ENCODE peak calls at places on chromosomes 1 and 21, in ten cellular contexts. One of them, this sample, is unnamed.
A peak's percentile ranks its signal among the peaks of the same experiment; 100 is the strongest.

GRCh38 chr1:42998381-42998780 is 39.7 kb upstream of the SLC2A1 start:
- DNase-seq in H9: no peak
- DNase-seq in ureter: no peak
- DNase-seq in HTR-8/SVneo: no peak
- DNase-seq in WTC11: no peak
- DNase-seq in activated CD4-positive, CD25-positive, alpha-beta regulatory T cell treated with anti-CD3 and anti-CD28 coated beads, Interleukin-2, amount 50 U/mL, for 72 hours: no peak
- DNase-seq in neural crest cell: no peak
- DNase-seq in HFF-Myc: peak; percentile 68
- DNase-seq in suprapubic skin: no peak
- DNase-seq in stimulated activated CD4-positive, alpha-beta T cell treated with anti-CD3 and anti-CD28 coated beads, Interleukin-1b, Interleukin-23, amount 100 ng/mL, for 1 hour: no peak
- DNase-seq in this sample: no peak

GRCh38 chr1:10979483-10979920 is 33.0 kb upstream of the TARDBP start:
- DNase-seq in H9: no peak
- DNase-seq in ureter: no peak
- DNase-seq in HTR-8/SVneo: no peak
- DNase-seq in WTC11: no peak
- DNase-seq in activated CD4-positive, CD25-positive, alpha-beta regulatory T cell treated with anti-CD3 and anti-CD28 coated beads, Interleukin-2, amount 50 U/mL, for 72 hours: no peak
- DNase-seq in neural crest cell: peak; percentile 54
- DNase-seq in HFF-Myc: no peak
- DNase-seq in suprapubic skin: peak; percentile 75
- DNase-seq in stimulated activated CD4-positive, alpha-beta T cell treated with anti-CD3 and anti-CD28 coated beads, Interleukin-1b, Interleukin-23, amount 100 ng/mL, for 1 hour: no peak
- DNase-seq in this sample: no peak

GRCh38 chr21:25421327-25422028 is 185.8 kb downstream of the MRPL39 start:
- DNase-seq in H9: peak; percentile 44
- DNase-seq in ureter: no peak
- DNase-seq in HTR-8/SVneo: peak; percentile 20
- DNase-seq in WTC11: peak; percentile 45
- DNase-seq in activated CD4-positive, CD25-positive, alpha-beta regulatory T cell treated with anti-CD3 and anti-CD28 coated beads, Interleukin-2, amount 50 U/mL, for 72 hours: no peak
- DNase-seq in neural crest cell: no peak
- DNase-seq in HFF-Myc: no peak
- DNase-seq in suprapubic skin: no peak
- DNase-seq in stimulated activated CD4-positive, alpha-beta T cell treated with anti-CD3 and anti-CD28 coated beads, Interleukin-1b, Interleukin-23, amount 100 ng/mL, for 1 hour: peak; percentile 10
- DNase-seq in this sample: peak; percentile 90

GRCh38 chr1:41482001-41482765 is 2.3 kb downstream of the EDN2 start:
- DNase-seq in H9: no peak
- DNase-seq in ureter: peak; percentile 88
- DNase-seq in HTR-8/SVneo: no peak
- DNase-seq in WTC11: no peak
- DNase-seq in activated CD4-positive, CD25-positive, alpha-beta regulatory T cell treated with anti-CD3 and anti-CD28 coated beads, Interleukin-2, amount 50 U/mL, for 72 hours: no peak
- DNase-seq in neural crest cell: no peak
- DNase-seq in HFF-Myc: no peak
- DNase-seq in suprapubic skin: no peak
- DNase-seq in stimulated activated CD4-positive, alpha-beta T cell treated with anti-CD3 and anti-CD28 coated beads, Interleukin-1b, Interleukin-23, amount 100 ng/mL, for 1 hour: no peak
- DNase-seq in this sample: no peak

GRCh38 chr1:26690157-26690556 is 5.7 kb upstream of the ARID1A start:
- DNase-seq in H9: no peak
- DNase-seq in ureter: no peak
- DNase-seq in HTR-8/SVneo: no peak
- DNase-seq in WTC11: no peak
- DNase-seq in activated CD4-positive, CD25-positive, alpha-beta regulatory T cell treated with anti-CD3 and anti-CD28 coated beads, Interleukin-2, amount 50 U/mL, for 72 hours: no peak
- DNase-seq in neural crest cell: no peak
- DNase-seq in HFF-Myc: no peak
- DNase-seq in suprapubic skin: no peak
- DNase-seq in stimulated activated CD4-positive, alpha-beta T cell treated with anti-CD3 and anti-CD28 coated beads, Interleukin-1b, Interleukin-23, amount 100 ng/mL, for 1 hour: no peak
- DNase-seq in this sample: no peak

GRCh38 chr1:229024528-229025119 is 246.3 kb upstream of the RAB4A start:
- DNase-seq in H9: no peak
- DNase-seq in ureter: no peak
- DNase-seq in HTR-8/SVneo: peak; percentile 91
- DNase-seq in WTC11: no peak
- DNase-seq in activated CD4-positive, CD25-positive, alpha-beta regulatory T cell treated with anti-CD3 and anti-CD28 coated beads, Interleukin-2, amount 50 U/mL, for 72 hours: no peak
- DNase-seq in neural crest cell: no peak
- DNase-seq in HFF-Myc: peak; percentile 84
- DNase-seq in suprapubic skin: no peak
- DNase-seq in stimulated activated CD4-positive, alpha-beta T cell treated with anti-CD3 and anti-CD28 coated beads, Interleukin-1b, Interleukin-23, amount 100 ng/mL, for 1 hour: no peak
- DNase-seq in this sample: no peak

GRCh38 chr21:33587792-33588484 is 546 bp downstream of the DONSON start:
- DNase-seq in H9: peak; percentile 44
- DNase-seq in ureter: peak; percentile 50
- DNase-seq in HTR-8/SVneo: peak; percentile 26
- DNase-seq in WTC11: peak; percentile 26
- DNase-seq in activated CD4-positive, CD25-positive, alpha-beta regulatory T cell treated with anti-CD3 and anti-CD28 coated beads, Interleukin-2, amount 50 U/mL, for 72 hours: no peak
- DNase-seq in neural crest cell: no peak
- DNase-seq in HFF-Myc: no peak
- DNase-seq in suprapubic skin: peak; percentile 74
- DNase-seq in stimulated activated CD4-positive, alpha-beta T cell treated with anti-CD3 and anti-CD28 coated beads, Interleukin-1b, Interleukin-23, amount 100 ng/mL, for 1 hour: no peak
- DNase-seq in this sample: peak; percentile 57

GRCh38 chr1:158019177-158019868 is 25.9 kb downstream of the KIRREL1 start:
- DNase-seq in H9: peak; percentile 82
- DNase-seq in ureter: no peak
- DNase-seq in HTR-8/SVneo: peak; percentile 71
- DNase-seq in WTC11: peak; percentile 64
- DNase-seq in activated CD4-positive, CD25-positive, alpha-beta regulatory T cell treated with anti-CD3 and anti-CD28 coated beads, Interleukin-2, amount 50 U/mL, for 72 hours: no peak
- DNase-seq in neural crest cell: no peak
- DNase-seq in HFF-Myc: peak; percentile 94
- DNase-seq in suprapubic skin: no peak
- DNase-seq in stimulated activated CD4-positive, alpha-beta T cell treated with anti-CD3 and anti-CD28 coated beads, Interleukin-1b, Interleukin-23, amount 100 ng/mL, for 1 hour: no peak
- DNase-seq in this sample: peak; percentile 94

GRCh38 chr21:35159881-35160280 is 110.8 kb upstream of the RUNX1 start:
- DNase-seq in H9: no peak
- DNase-seq in ureter: no peak
- DNase-seq in HTR-8/SVneo: no peak
- DNase-seq in WTC11: no peak
- DNase-seq in activated CD4-positive, CD25-positive, alpha-beta regulatory T cell treated with anti-CD3 and anti-CD28 coated beads, Interleukin-2, amount 50 U/mL, for 72 hours: no peak
- DNase-seq in neural crest cell: no peak
- DNase-seq in HFF-Myc: peak; percentile 20
- DNase-seq in suprapubic skin: no peak
- DNase-seq in stimulated activated CD4-positive, alpha-beta T cell treated with anti-CD3 and anti-CD28 coated beads, Interleukin-1b, Interleukin-23, amount 100 ng/mL, for 1 hour: no peak
- DNase-seq in this sample: no peak

GRCh38 chr1:227885135-227885647 is 62.5 kb downstream of the WNT9A start:
- DNase-seq in H9: no peak
- DNase-seq in ureter: no peak
- DNase-seq in HTR-8/SVneo: no peak
- DNase-seq in WTC11: no peak
- DNase-seq in activated CD4-positive, CD25-positive, alpha-beta regulatory T cell treated with anti-CD3 and anti-CD28 coated beads, Interleukin-2, amount 50 U/mL, for 72 hours: peak; percentile 39
- DNase-seq in neural crest cell: no peak
- DNase-seq in HFF-Myc: no peak
- DNase-seq in suprapubic skin: peak; percentile 63
- DNase-seq in stimulated activated CD4-positive, alpha-beta T cell treated with anti-CD3 and anti-CD28 coated beads, Interleukin-1b, Interleukin-23, amount 100 ng/mL, for 1 hour: no peak
- DNase-seq in this sample: no peak

GRCh38 chr1:109757936-109758786 is 5.6 kb downstream of the EPS8L3 start:
- DNase-seq in H9: no peak
- DNase-seq in ureter: peak; percentile 34
- DNase-seq in HTR-8/SVneo: no peak
- DNase-seq in WTC11: no peak
- DNase-seq in activated CD4-positive, CD25-positive, alpha-beta regulatory T cell treated with anti-CD3 and anti-CD28 coated beads, Interleukin-2, amount 50 U/mL, for 72 hours: peak; percentile 8
- DNase-seq in neural crest cell: no peak
- DNase-seq in HFF-Myc: no peak
- DNase-seq in suprapubic skin: peak; percentile 50
- DNase-seq in stimulated activated CD4-positive, alpha-beta T cell treated with anti-CD3 and anti-CD28 coated beads, Interleukin-1b, Interleukin-23, amount 100 ng/mL, for 1 hour: no peak
- DNase-seq in this sample: no peak

GRCh38 chr1:84888753-84889152 is 4.3 kb downstream of the LPAR3 start:
- DNase-seq in H9: no peak
- DNase-seq in ureter: no peak
- DNase-seq in HTR-8/SVneo: no peak
- DNase-seq in WTC11: no peak
- DNase-seq in activated CD4-positive, CD25-positive, alpha-beta regulatory T cell treated with anti-CD3 and anti-CD28 coated beads, Interleukin-2, amount 50 U/mL, for 72 hours: no peak
- DNase-seq in neural crest cell: no peak
- DNase-seq in HFF-Myc: no peak
- DNase-seq in suprapubic skin: no peak
- DNase-seq in stimulated activated CD4-positive, alpha-beta T cell treated with anti-CD3 and anti-CD28 coated beads, Interleukin-1b, Interleukin-23, amount 100 ng/mL, for 1 hour: no peak
- DNase-seq in this sample: no peak

GRCh38 chr1:16013220-16013907 is 4.5 kb downstream of the HSPB7 start:
- DNase-seq in H9: peak; percentile 91
- DNase-seq in ureter: peak; percentile 75
- DNase-seq in HTR-8/SVneo: peak; percentile 59
- DNase-seq in WTC11: peak; percentile 83
- DNase-seq in activated CD4-positive, CD25-positive, alpha-beta regulatory T cell treated with anti-CD3 and anti-CD28 coated beads, Interleukin-2, amount 50 U/mL, for 72 hours: peak; percentile 44
- DNase-seq in neural crest cell: no peak
- DNase-seq in HFF-Myc: no peak
- DNase-seq in suprapubic skin: no peak
- DNase-seq in stimulated activated CD4-positive, alpha-beta T cell treated with anti-CD3 and anti-CD28 coated beads, Interleukin-1b, Interleukin-23, amount 100 ng/mL, for 1 hour: peak; percentile 31
- DNase-seq in this sample: peak; percentile 90

GRCh38 chr1:232059726-232060360 is 433.3 kb downstream of the DISC1 start:
- DNase-seq in H9: no peak
- DNase-seq in ureter: no peak
- DNase-seq in HTR-8/SVneo: no peak
- DNase-seq in WTC11: no peak
- DNase-seq in activated CD4-positive, CD25-positive, alpha-beta regulatory T cell treated with anti-CD3 and anti-CD28 coated beads, Interleukin-2, amount 50 U/mL, for 72 hours: no peak
- DNase-seq in neural crest cell: no peak
- DNase-seq in HFF-Myc: no peak
- DNase-seq in suprapubic skin: no peak
- DNase-seq in stimulated activated CD4-positive, alpha-beta T cell treated with anti-CD3 and anti-CD28 coated beads, Interleukin-1b, Interleukin-23, amount 100 ng/mL, for 1 hour: no peak
- DNase-seq in this sample: no peak

GRCh38 chr1:95262928-95263327 is 28.9 kb downstream of the RWDD3 start:
- DNase-seq in H9: no peak
- DNase-seq in ureter: no peak
- DNase-seq in HTR-8/SVneo: no peak
- DNase-seq in WTC11: no peak
- DNase-seq in activated CD4-positive, CD25-positive, alpha-beta regulatory T cell treated with anti-CD3 and anti-CD28 coated beads, Interleukin-2, amount 50 U/mL, for 72 hours: no peak
- DNase-seq in neural crest cell: no peak
- DNase-seq in HFF-Myc: no peak
- DNase-seq in suprapubic skin: no peak
- DNase-seq in stimulated activated CD4-positive, alpha-beta T cell treated with anti-CD3 and anti-CD28 coated beads, Interleukin-1b, Interleukin-23, amount 100 ng/mL, for 1 hour: no peak
- DNase-seq in this sample: no peak

GRCh38 chr1:209307836-209308235 is 275.7 kb upstream of the CAMK1G start:
- DNase-seq in H9: no peak
- DNase-seq in ureter: no peak
- DNase-seq in HTR-8/SVneo: no peak
- DNase-seq in WTC11: no peak
- DNase-seq in activated CD4-positive, CD25-positive, alpha-beta regulatory T cell treated with anti-CD3 and anti-CD28 coated beads, Interleukin-2, amount 50 U/mL, for 72 hours: no peak
- DNase-seq in neural crest cell: no peak
- DNase-seq in HFF-Myc: no peak
- DNase-seq in suprapubic skin: no peak
- DNase-seq in stimulated activated CD4-positive, alpha-beta T cell treated with anti-CD3 and anti-CD28 coated beads, Interleukin-1b, Interleukin-23, amount 100 ng/mL, for 1 hour: no peak
- DNase-seq in this sample: no peak

GRCh38 chr1:163060343-163061007 is 8.7 kb upstream of the RGS4 start:
- DNase-seq in H9: no peak
- DNase-seq in ureter: no peak
- DNase-seq in HTR-8/SVneo: no peak
- DNase-seq in WTC11: no peak
- DNase-seq in activated CD4-positive, CD25-positive, alpha-beta regulatory T cell treated with anti-CD3 and anti-CD28 coated beads, Interleukin-2, amount 50 U/mL, for 72 hours: no peak
- DNase-seq in neural crest cell: no peak
- DNase-seq in HFF-Myc: no peak
- DNase-seq in suprapubic skin: no peak
- DNase-seq in stimulated activated CD4-positive, alpha-beta T cell treated with anti-CD3 and anti-CD28 coated beads, Interleukin-1b, Interleukin-23, amount 100 ng/mL, for 1 hour: no peak
- DNase-seq in this sample: no peak

GRCh38 chr1:45569962-45570581 is 13.8 kb upstream of the NASP start:
- DNase-seq in H9: peak; percentile 76
- DNase-seq in ureter: peak; percentile 81
- DNase-seq in HTR-8/SVneo: peak; percentile 51
- DNase-seq in WTC11: peak; percentile 79
- DNase-seq in activated CD4-positive, CD25-positive, alpha-beta regulatory T cell treated with anti-CD3 and anti-CD28 coated beads, Interleukin-2, amount 50 U/mL, for 72 hours: peak; percentile 67
- DNase-seq in neural crest cell: peak; percentile 63
- DNase-seq in HFF-Myc: peak; percentile 60
- DNase-seq in suprapubic skin: peak; percentile 78
- DNase-seq in stimulated activated CD4-positive, alpha-beta T cell treated with anti-CD3 and anti-CD28 coated beads, Interleukin-1b, Interleukin-23, amount 100 ng/mL, for 1 hour: peak; percentile 40
- DNase-seq in this sample: peak; percentile 87

GRCh38 chr1:94247146-94248094 is 10.0 kb upstream of the ARHGAP29 start:
- DNase-seq in H9: peak; percentile 85
- DNase-seq in ureter: peak; percentile 70
- DNase-seq in HTR-8/SVneo: peak; percentile 61
- DNase-seq in WTC11: peak; percentile 90
- DNase-seq in activated CD4-positive, CD25-positive, alpha-beta regulatory T cell treated with anti-CD3 and anti-CD28 coated beads, Interleukin-2, amount 50 U/mL, for 72 hours: peak; percentile 47
- DNase-seq in neural crest cell: peak; percentile 70
- DNase-seq in HFF-Myc: no peak
- DNase-seq in suprapubic skin: peak; percentile 81
- DNase-seq in stimulated activated CD4-positive, alpha-beta T cell treated with anti-CD3 and anti-CD28 coated beads, Interleukin-1b, Interleukin-23, amount 100 ng/mL, for 1 hour: no peak
- DNase-seq in this sample: peak; percentile 89

GRCh38 chr21:43925096-43925481 is 60.1 kb downstream of the AGPAT3 start:
- DNase-seq in H9: no peak
- DNase-seq in ureter: no peak
- DNase-seq in HTR-8/SVneo: no peak
- DNase-seq in WTC11: no peak
- DNase-seq in activated CD4-positive, CD25-positive, alpha-beta regulatory T cell treated with anti-CD3 and anti-CD28 coated beads, Interleukin-2, amount 50 U/mL, for 72 hours: no peak
- DNase-seq in neural crest cell: no peak
- DNase-seq in HFF-Myc: no peak
- DNase-seq in suprapubic skin: no peak
- DNase-seq in stimulated activated CD4-positive, alpha-beta T cell treated with anti-CD3 and anti-CD28 coated beads, Interleukin-1b, Interleukin-23, amount 100 ng/mL, for 1 hour: no peak
- DNase-seq in this sample: no peak

GRCh38 chr21:29477347-29477746 is 178.6 kb downstream of the BACH1 start:
- DNase-seq in H9: no peak
- DNase-seq in ureter: no peak
- DNase-seq in HTR-8/SVneo: no peak
- DNase-seq in WTC11: no peak
- DNase-seq in activated CD4-positive, CD25-positive, alpha-beta regulatory T cell treated with anti-CD3 and anti-CD28 coated beads, Interleukin-2, amount 50 U/mL, for 72 hours: no peak
- DNase-seq in neural crest cell: no peak
- DNase-seq in HFF-Myc: no peak
- DNase-seq in suprapubic skin: no peak
- DNase-seq in stimulated activated CD4-positive, alpha-beta T cell treated with anti-CD3 and anti-CD28 coated beads, Interleukin-1b, Interleukin-23, amount 100 ng/mL, for 1 hour: no peak
- DNase-seq in this sample: no peak

GRCh38 chr1:52403566-52404115 is 582 bp downstream of the ORC1 start:
- DNase-seq in H9: peak; percentile 81
- DNase-seq in ureter: no peak
- DNase-seq in HTR-8/SVneo: peak; percentile 40
- DNase-seq in WTC11: peak; percentile 51
- DNase-seq in activated CD4-positive, CD25-positive, alpha-beta regulatory T cell treated with anti-CD3 and anti-CD28 coated beads, Interleukin-2, amount 50 U/mL, for 72 hours: no peak
- DNase-seq in neural crest cell: no peak
- DNase-seq in HFF-Myc: peak; percentile 46
- DNase-seq in suprapubic skin: no peak
- DNase-seq in stimulated activated CD4-positive, alpha-beta T cell treated with anti-CD3 and anti-CD28 coated beads, Interleukin-1b, Interleukin-23, amount 100 ng/mL, for 1 hour: peak; percentile 10
- DNase-seq in this sample: peak; percentile 87

GRCh38 chr1:154240294-154240831 is 19.6 kb downstream of the UBAP2L start:
- DNase-seq in H9: no peak
- DNase-seq in ureter: no peak
- DNase-seq in HTR-8/SVneo: no peak
- DNase-seq in WTC11: no peak
- DNase-seq in activated CD4-positive, CD25-positive, alpha-beta regulatory T cell treated with anti-CD3 and anti-CD28 coated beads, Interleukin-2, amount 50 U/mL, for 72 hours: no peak
- DNase-seq in neural crest cell: no peak
- DNase-seq in HFF-Myc: no peak
- DNase-seq in suprapubic skin: no peak
- DNase-seq in stimulated activated CD4-positive, alpha-beta T cell treated with anti-CD3 and anti-CD28 coated beads, Interleukin-1b, Interleukin-23, amount 100 ng/mL, for 1 hour: no peak
- DNase-seq in this sample: no peak

GRCh38 chr1:70072239-70072751 is 133.1 kb downstream of the LRRC40 start:
- DNase-seq in H9: no peak
- DNase-seq in ureter: no peak
- DNase-seq in HTR-8/SVneo: no peak
- DNase-seq in WTC11: no peak
- DNase-seq in activated CD4-positive, CD25-positive, alpha-beta regulatory T cell treated with anti-CD3 and anti-CD28 coated beads, Interleukin-2, amount 50 U/mL, for 72 hours: no peak
- DNase-seq in neural crest cell: no peak
- DNase-seq in HFF-Myc: no peak
- DNase-seq in suprapubic skin: no peak
- DNase-seq in stimulated activated CD4-positive, alpha-beta T cell treated with anti-CD3 and anti-CD28 coated beads, Interleukin-1b, Interleukin-23, amount 100 ng/mL, for 1 hour: no peak
- DNase-seq in this sample: no peak

GRCh38 chr1:195933816-195934215 is 674.4 kb downstream of the KCNT2 start:
- DNase-seq in H9: no peak
- DNase-seq in ureter: no peak
- DNase-seq in HTR-8/SVneo: no peak
- DNase-seq in WTC11: no peak
- DNase-seq in activated CD4-positive, CD25-positive, alpha-beta regulatory T cell treated with anti-CD3 and anti-CD28 coated beads, Interleukin-2, amount 50 U/mL, for 72 hours: no peak
- DNase-seq in neural crest cell: no peak
- DNase-seq in HFF-Myc: no peak
- DNase-seq in suprapubic skin: no peak
- DNase-seq in stimulated activated CD4-positive, alpha-beta T cell treated with anti-CD3 and anti-CD28 coated beads, Interleukin-1b, Interleukin-23, amount 100 ng/mL, for 1 hour: no peak
- DNase-seq in this sample: no peak

GRCh38 chr1:229003233-229004031 is 267.5 kb upstream of the RAB4A start:
- DNase-seq in H9: no peak
- DNase-seq in ureter: no peak
- DNase-seq in HTR-8/SVneo: no peak
- DNase-seq in WTC11: no peak
- DNase-seq in activated CD4-positive, CD25-positive, alpha-beta regulatory T cell treated with anti-CD3 and anti-CD28 coated beads, Interleukin-2, amount 50 U/mL, for 72 hours: no peak
- DNase-seq in neural crest cell: peak; percentile 48
- DNase-seq in HFF-Myc: no peak
- DNase-seq in suprapubic skin: no peak
- DNase-seq in stimulated activated CD4-positive, alpha-beta T cell treated with anti-CD3 and anti-CD28 coated beads, Interleukin-1b, Interleukin-23, amount 100 ng/mL, for 1 hour: no peak
- DNase-seq in this sample: peak; percentile 12

GRCh38 chr1:53804181-53804580 is 33.9 kb downstream of the NDC1 start:
- DNase-seq in H9: no peak
- DNase-seq in ureter: no peak
- DNase-seq in HTR-8/SVneo: no peak
- DNase-seq in WTC11: no peak
- DNase-seq in activated CD4-positive, CD25-positive, alpha-beta regulatory T cell treated with anti-CD3 and anti-CD28 coated beads, Interleukin-2, amount 50 U/mL, for 72 hours: no peak
- DNase-seq in neural crest cell: no peak
- DNase-seq in HFF-Myc: no peak
- DNase-seq in suprapubic skin: no peak
- DNase-seq in stimulated activated CD4-positive, alpha-beta T cell treated with anti-CD3 and anti-CD28 coated beads, Interleukin-1b, Interleukin-23, amount 100 ng/mL, for 1 hour: no peak
- DNase-seq in this sample: no peak

GRCh38 chr1:30371888-30372791 is 351.2 kb downstream of the MATN1 start:
- DNase-seq in H9: peak; percentile 27
- DNase-seq in ureter: no peak
- DNase-seq in HTR-8/SVneo: no peak
- DNase-seq in WTC11: no peak
- DNase-seq in activated CD4-positive, CD25-positive, alpha-beta regulatory T cell treated with anti-CD3 and anti-CD28 coated beads, Interleukin-2, amount 50 U/mL, for 72 hours: no peak
- DNase-seq in neural crest cell: no peak
- DNase-seq in HFF-Myc: no peak
- DNase-seq in suprapubic skin: no peak
- DNase-seq in stimulated activated CD4-positive, alpha-beta T cell treated with anti-CD3 and anti-CD28 coated beads, Interleukin-1b, Interleukin-23, amount 100 ng/mL, for 1 hour: no peak
- DNase-seq in this sample: no peak

This sample was measured in GM23338.